ENCODE peak calls at places on chromosome 17, in ten cellular contexts. One of them, this sample, is unnamed.

GRCh38 chr17:11391134-11391533 is 150.1 kb downstream of the SHISA6 start:
- DNase-seq in HepG2: peak; percentile 3
- DNase-seq in H1: no peak
- DNase-seq in A549: no peak
- DNase-seq in transverse colon: peak; percentile 36
- DNase-seq in SK-N-SH: peak; percentile 19
- DNase-seq in tibial nerve: no peak
- DNase-seq in esophagus muscularis mucosa: no peak
- DNase-seq in stomach: no peak
- DNase-seq in K562: peak; percentile 4
- DNase-seq in this sample: no peak

GRCh38 chr17:45740553-45741330 is 43.4 kb upstream of the CRHR1 start:
- DNase-seq in HepG2: peak; percentile 35
- DNase-seq in H1: peak; percentile 53
- DNase-seq in A549: peak; percentile 77
- DNase-seq in transverse colon: no peak
- DNase-seq in SK-N-SH: peak; percentile 88
- DNase-seq in tibial nerve: no peak
- DNase-seq in esophagus muscularis mucosa: no peak
- DNase-seq in stomach: no peak
- DNase-seq in K562: peak; percentile 93
- DNase-seq in this sample: no peak

GRCh38 chr17:5899496-5900195 is 170.5 kb upstream of the WSCD1 start:
- DNase-seq in HepG2: no peak
- DNase-seq in H1: no peak
- DNase-seq in A549: no peak
- DNase-seq in transverse colon: no peak
- DNase-seq in SK-N-SH: no peak
- DNase-seq in tibial nerve: no peak
- DNase-seq in esophagus muscularis mucosa: no peak
- DNase-seq in stomach: no peak
- DNase-seq in K562: no peak
- DNase-seq in this sample: no peak

GRCh38 chr17:31511176-31511540 is 119.7 kb downstream of the RAB11FIP4 start:
- DNase-seq in HepG2: no peak
- DNase-seq in H1: no peak
- DNase-seq in A549: no peak
- DNase-seq in transverse colon: peak; percentile 57
- DNase-seq in SK-N-SH: no peak
- DNase-seq in tibial nerve: no peak
- DNase-seq in esophagus muscularis mucosa: no peak
- DNase-seq in stomach: peak; percentile 90
- DNase-seq in K562: no peak
- DNase-seq in this sample: no peak

GRCh38 chr17:39028690-39029089 is 61.5 kb upstream of the FBXO47 start:
- DNase-seq in HepG2: no peak
- DNase-seq in H1: no peak
- DNase-seq in A549: no peak
- DNase-seq in transverse colon: no peak
- DNase-seq in SK-N-SH: no peak
- DNase-seq in tibial nerve: no peak
- DNase-seq in esophagus muscularis mucosa: no peak
- DNase-seq in stomach: no peak
- DNase-seq in K562: no peak
- DNase-seq in this sample: no peak

GRCh38 chr17:42087042-42087701 is 11.1 kb downstream of the ZNF385C start:
- DNase-seq in HepG2: peak; percentile 69
- DNase-seq in H1: no peak
- DNase-seq in A549: no peak
- DNase-seq in transverse colon: no peak
- DNase-seq in SK-N-SH: no peak
- DNase-seq in tibial nerve: no peak
- DNase-seq in esophagus muscularis mucosa: no peak
- DNase-seq in stomach: no peak
- DNase-seq in K562: peak; percentile 41
- DNase-seq in this sample: no peak

GRCh38 chr17:8741366-8741765 is 3.3 kb downstream of the CCDC42 start:
- DNase-seq in HepG2: no peak
- DNase-seq in H1: no peak
- DNase-seq in A549: no peak
- DNase-seq in transverse colon: no peak
- DNase-seq in SK-N-SH: no peak
- DNase-seq in tibial nerve: no peak
- DNase-seq in esophagus muscularis mucosa: no peak
- DNase-seq in stomach: no peak
- DNase-seq in K562: no peak
- DNase-seq in this sample: no peak

GRCh38 chr17:63635787-63636186 is 13.6 kb downstream of the MAP3K3 start:
- DNase-seq in HepG2: no peak
- DNase-seq in H1: no peak
- DNase-seq in A549: no peak
- DNase-seq in transverse colon: no peak
- DNase-seq in SK-N-SH: no peak
- DNase-seq in tibial nerve: no peak
- DNase-seq in esophagus muscularis mucosa: no peak
- DNase-seq in stomach: no peak
- DNase-seq in K562: no peak
- DNase-seq in this sample: no peak

GRCh38 chr17:36808181-36808661 is 129.1 kb upstream of the LHX1 start:
- DNase-seq in HepG2: no peak
- DNase-seq in H1: no peak
- DNase-seq in A549: no peak
- DNase-seq in transverse colon: no peak
- DNase-seq in SK-N-SH: peak; percentile 91
- DNase-seq in tibial nerve: no peak
- DNase-seq in esophagus muscularis mucosa: no peak
- DNase-seq in stomach: no peak
- DNase-seq in K562: peak; percentile 23
- DNase-seq in this sample: no peak

GRCh38 chr17:71033336-71033735 is 864.0 kb downstream of the KCNJ2 start:
- DNase-seq in HepG2: no peak
- DNase-seq in H1: peak; percentile 10
- DNase-seq in A549: no peak
- DNase-seq in transverse colon: no peak
- DNase-seq in SK-N-SH: no peak
- DNase-seq in tibial nerve: no peak
- DNase-seq in esophagus muscularis mucosa: no peak
- DNase-seq in stomach: no peak
- DNase-seq in K562: no peak
- DNase-seq in this sample: no peak

GRCh38 chr17:73872816-73873215 is 228.6 kb upstream of the SDK2 start:
- DNase-seq in HepG2: no peak
- DNase-seq in H1: no peak
- DNase-seq in A549: no peak
- DNase-seq in transverse colon: no peak
- DNase-seq in SK-N-SH: no peak
- DNase-seq in tibial nerve: no peak
- DNase-seq in esophagus muscularis mucosa: no peak
- DNase-seq in stomach: no peak
- DNase-seq in K562: no peak
- DNase-seq in this sample: no peak

GRCh38 chr17:56203430-56203829 is 50.2 kb downstream of the ANKFN1 start:
- DNase-seq in HepG2: peak; percentile 7
- DNase-seq in H1: no peak
- DNase-seq in A549: peak; percentile 40
- DNase-seq in transverse colon: no peak
- DNase-seq in SK-N-SH: peak; percentile 19
- DNase-seq in tibial nerve: no peak
- DNase-seq in esophagus muscularis mucosa: no peak
- DNase-seq in stomach: no peak
- DNase-seq in K562: peak; percentile 48
- DNase-seq in this sample: no peak

GRCh38 chr17:60128171-60128859 is 21.5 kb upstream of the CA4 start:
- DNase-seq in HepG2: no peak
- DNase-seq in H1: no peak
- DNase-seq in A549: no peak
- DNase-seq in transverse colon: no peak
- DNase-seq in SK-N-SH: peak; percentile 14
- DNase-seq in tibial nerve: no peak
- DNase-seq in esophagus muscularis mucosa: no peak
- DNase-seq in stomach: no peak
- DNase-seq in K562: no peak
- DNase-seq in this sample: no peak

GRCh38 chr17:28926786-28927185 is 23.9 kb upstream of the DHRS13 start:
- DNase-seq in HepG2: no peak
- DNase-seq in H1: no peak
- DNase-seq in A549: no peak
- DNase-seq in transverse colon: no peak
- DNase-seq in SK-N-SH: no peak
- DNase-seq in tibial nerve: no peak
- DNase-seq in esophagus muscularis mucosa: no peak
- DNase-seq in stomach: no peak
- DNase-seq in K562: no peak
- DNase-seq in this sample: no peak

GRCh38 chr17:77491921-77492445 is 351.2 kb downstream of the SEC14L1 start:
- DNase-seq in HepG2: no peak
- DNase-seq in H1: no peak
- DNase-seq in A549: no peak
- DNase-seq in transverse colon: peak; percentile 70
- DNase-seq in SK-N-SH: no peak
- DNase-seq in tibial nerve: no peak
- DNase-seq in esophagus muscularis mucosa: no peak
- DNase-seq in stomach: no peak
- DNase-seq in K562: no peak
- DNase-seq in this sample: peak; percentile 16

GRCh38 chr17:29603109-29603674 is 10.3 kb downstream of the ANKRD13B start:
- DNase-seq in HepG2: no peak
- DNase-seq in H1: no peak
- DNase-seq in A549: no peak
- DNase-seq in transverse colon: no peak
- DNase-seq in SK-N-SH: no peak
- DNase-seq in tibial nerve: no peak
- DNase-seq in esophagus muscularis mucosa: no peak
- DNase-seq in stomach: no peak
- DNase-seq in K562: no peak
- DNase-seq in this sample: no peak

GRCh38 chr17:62562656-62563055 is 64.8 kb upstream of the MRC2 start:
- DNase-seq in HepG2: peak; percentile 76
- DNase-seq in H1: no peak
- DNase-seq in A549: no peak
- DNase-seq in transverse colon: peak; percentile 13
- DNase-seq in SK-N-SH: no peak
- DNase-seq in tibial nerve: no peak
- DNase-seq in esophagus muscularis mucosa: no peak
- DNase-seq in stomach: no peak
- DNase-seq in K562: no peak
- DNase-seq in this sample: no peak

GRCh38 chr17:40097931-40098845 is 2.2 kb downstream of the NR1D1 start:
- DNase-seq in HepG2: peak; percentile 93
- DNase-seq in H1: no peak
- DNase-seq in A549: no peak
- DNase-seq in transverse colon: peak; percentile 90
- DNase-seq in SK-N-SH: no peak
- DNase-seq in tibial nerve: peak; percentile 70
- DNase-seq in esophagus muscularis mucosa: no peak
- DNase-seq in stomach: peak; percentile 85
- DNase-seq in K562: no peak
- DNase-seq in this sample: peak; percentile 68

GRCh38 chr17:57986841-57987581 is 1.0 kb downstream of the VEZF1 start:
- DNase-seq in HepG2: peak; percentile 89
- DNase-seq in H1: no peak
- DNase-seq in A549: peak; percentile 63
- DNase-seq in transverse colon: peak; percentile 46
- DNase-seq in SK-N-SH: no peak
- DNase-seq in tibial nerve: no peak
- DNase-seq in esophagus muscularis mucosa: no peak
- DNase-seq in stomach: peak; percentile 46
- DNase-seq in K562: peak; percentile 39
- DNase-seq in this sample: no peak

GRCh38 chr17:16428098-16428882 is 12.9 kb downstream of the TRPV2 start:
- DNase-seq in HepG2: peak; percentile 64
- DNase-seq in H1: no peak
- DNase-seq in A549: peak; percentile 93
- DNase-seq in transverse colon: peak; percentile 67
- DNase-seq in SK-N-SH: peak; percentile 86
- DNase-seq in tibial nerve: no peak
- DNase-seq in esophagus muscularis mucosa: no peak
- DNase-seq in stomach: peak; percentile 73
- DNase-seq in K562: peak; percentile 69
- DNase-seq in this sample: peak; percentile 58
- TF ChIP-seq EP300 in HepG2: no peak
- TF ChIP-seq EP300 in H1: no peak
- TF ChIP-seq EP300 in A549: no peak
- TF ChIP-seq EP300 in transverse colon: no peak
- TF ChIP-seq EP300 in SK-N-SH: no peak
- TF ChIP-seq EP300 in tibial nerve: no peak
- TF ChIP-seq EP300 in esophagus muscularis mucosa: no peak
- TF ChIP-seq EP300 in stomach: no peak
- TF ChIP-seq EP300 in K562: no peak
- TF ChIP-seq EP300 in this sample: no peak

DNA sequence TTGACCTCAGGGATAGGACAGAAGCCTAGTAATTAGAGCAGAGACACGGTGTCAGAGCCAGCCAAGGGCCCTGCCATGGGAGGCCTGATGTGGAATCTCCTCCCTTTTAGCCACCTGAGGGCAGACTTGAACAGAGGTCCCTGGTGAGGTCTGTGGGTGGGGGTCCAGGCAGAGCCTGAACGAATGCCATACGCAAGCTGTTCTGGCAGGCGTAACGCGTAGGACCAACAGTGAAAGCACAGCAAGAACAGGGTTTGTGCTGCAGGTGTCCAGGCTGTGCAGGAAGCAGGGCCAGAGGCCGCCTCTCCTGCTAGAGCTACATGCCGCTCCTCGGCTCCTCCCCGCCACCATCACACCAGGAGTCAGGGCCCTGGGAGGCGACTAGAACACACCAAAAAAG is 81.9 kb upstream of the TBX2 start:
- DNase-seq in HepG2: no peak
- DNase-seq in H1: no peak
- DNase-seq in A549: no peak
- DNase-seq in transverse colon: no peak
- DNase-seq in SK-N-SH: no peak
- DNase-seq in tibial nerve: no peak
- DNase-seq in esophagus muscularis mucosa: no peak
- DNase-seq in stomach: no peak
- DNase-seq in K562: no peak
- DNase-seq in this sample: no peak
- TF ChIP-seq EP300 in HepG2: no peak
- TF ChIP-seq EP300 in H1: no peak
- TF ChIP-seq EP300 in A549: no peak
- TF ChIP-seq EP300 in transverse colon: no peak
- TF ChIP-seq EP300 in SK-N-SH: no peak
- TF ChIP-seq EP300 in tibial nerve: no peak
- TF ChIP-seq EP300 in esophagus muscularis mucosa: no peak
- TF ChIP-seq EP300 in stomach: no peak
- TF ChIP-seq EP300 in K562: no peak
- TF ChIP-seq EP300 in this sample: no peak

GRCh38 chr17:801660-802059 is 19.5 kb downstream of the MRM3 start:
- DNase-seq in HepG2: peak; percentile 75
- DNase-seq in H1: no peak
- DNase-seq in A549: no peak
- DNase-seq in transverse colon: no peak
- DNase-seq in SK-N-SH: no peak
- DNase-seq in tibial nerve: no peak
- DNase-seq in esophagus muscularis mucosa: no peak
- DNase-seq in stomach: no peak
- DNase-seq in K562: no peak
- DNase-seq in this sample: no peak
- TF ChIP-seq EP300 in HepG2: no peak
- TF ChIP-seq EP300 in H1: no peak
- TF ChIP-seq EP300 in A549: no peak
- TF ChIP-seq EP300 in transverse colon: no peak
- TF ChIP-seq EP300 in SK-N-SH: no peak
- TF ChIP-seq EP300 in tibial nerve: no peak
- TF ChIP-seq EP300 in esophagus muscularis mucosa: no peak
- TF ChIP-seq EP300 in stomach: no peak
- TF ChIP-seq EP300 in K562: no peak
- TF ChIP-seq EP300 in this sample: no peak

GRCh38 chr17:66578781-66579489 is 256.0 kb upstream of the CACNG5 start:
- DNase-seq in HepG2: no peak
- DNase-seq in H1: no peak
- DNase-seq in A549: no peak
- DNase-seq in transverse colon: no peak
- DNase-seq in SK-N-SH: no peak
- DNase-seq in tibial nerve: no peak
- DNase-seq in esophagus muscularis mucosa: no peak
- DNase-seq in stomach: no peak
- DNase-seq in K562: no peak
- DNase-seq in this sample: no peak
- TF ChIP-seq EP300 in HepG2: no peak
- TF ChIP-seq EP300 in H1: no peak
- TF ChIP-seq EP300 in A549: no peak
- TF ChIP-seq EP300 in transverse colon: no peak
- TF ChIP-seq EP300 in SK-N-SH: no peak
- TF ChIP-seq EP300 in tibial nerve: no peak
- TF ChIP-seq EP300 in esophagus muscularis mucosa: no peak
- TF ChIP-seq EP300 in stomach: no peak
- TF ChIP-seq EP300 in K562: no peak
- TF ChIP-seq EP300 in this sample: no peak

This sample was measured in ovary.